ENCODE peak calls at places on chromosomes 13 and 19, in four cellular contexts. S, F, A and W are unnamed samples.

GRCh38 chr13:96011291-96011875 is 41.8 kb downstream of the UGGT2 start:
- DNase-seq in S (no peak), F (no peak), A (no peak), W (no peak)

GRCh38 chr13:92175330-92175729 is 776.9 kb downstream of the GPC5 start:
- DNase-seq in F (no peak), A (peak; percentile 33), S (peak; percentile 17), W (no peak)

GRCh38 chr19:3363841-3364500 is 2.4 kb upstream of the NFIC start:
- DNase-seq in S (peak; percentile 20), F (no peak), A (no peak), W (no peak)

GRCh38 chr13:20127563-20128458 is 33.0 kb downstream of the GJA3 start:
- DNase-seq in S (peak; percentile 50), F (peak; percentile 82), A (peak; percentile 60), W (no peak)

GRCh38 chr13:106507560-106508274 is 27.7 kb downstream of the EFNB2 start:
- DNase-seq in S (no peak), F (no peak), A (peak; percentile 25), W (no peak)

GRCh38 chr13:28001049-28001448 is 12.6 kb upstream of the URAD start:
- DNase-seq in F (peak; percentile 56), A (no peak), S (no peak), W (no peak)

GRCh38 chr19:47275866-47276461 is 1.3 kb downstream of the INAFM1 start:
- DNase-seq in A (no peak), F (peak; percentile 81), S (peak; percentile 62), W (no peak)

GRCh38 chr19:35585844-35586243 is at the start of gene PMIS2:
- DNase-seq in A (peak; percentile 37), F (no peak), S (no peak), W (no peak)

GRCh38 chr13:62387642-62388041 is 972.0 kb upstream of the PCDH20 start:
- DNase-seq in F (no peak), S (no peak), A (no peak), W (no peak)

GRCh38 chr19:28746486-28746885 is 466.5 kb downstream of the UQCRFS1 start:
- DNase-seq in A (no peak), S (no peak), F (no peak), W (no peak)

GRCh38 chr19:17095141-17095919 is 19.8 kb downstream of the MYO9B start:
- DNase-seq in S (no peak), F (no peak), A (no peak), W (no peak)

DNA sequence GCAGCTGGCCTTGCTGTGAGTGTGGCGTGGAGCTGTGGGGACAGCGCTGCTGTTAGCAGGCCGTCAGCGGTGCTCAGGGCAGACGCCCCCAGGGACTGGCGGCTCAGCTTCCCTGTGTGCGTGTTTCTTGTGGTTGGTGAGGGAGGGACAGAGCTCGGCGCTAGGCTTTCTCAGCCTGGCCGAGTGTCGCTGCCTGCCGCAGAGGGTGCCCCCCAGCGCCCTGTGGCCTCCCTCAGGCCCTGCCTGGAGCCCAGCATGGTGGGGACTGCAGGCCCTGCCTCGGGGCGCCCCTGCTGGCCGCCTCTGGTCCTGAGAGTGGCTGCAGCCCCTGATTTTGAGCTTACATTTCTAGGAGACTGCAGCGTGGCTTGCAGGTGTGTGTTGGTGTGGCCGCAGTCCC is 35.5 kb downstream of the DOT1L start:
- DNase-seq in S (no peak), F (no peak), A (peak; percentile 23), W (no peak)
- TF ChIP-seq CTCF in S (no peak), F (peak; percentile 12), A (no peak), W (no peak)

GRCh38 chr13:114107686-114108081 is 24.7 kb downstream of the RASA3 start:
- DNase-seq in A (no peak), S (no peak), F (peak; percentile 71), W (no peak)
- H3K4me1 ChIP-seq in A (no peaks in the 10 kb centered on the region), S (peaks cover 6% of the 10 kb centered on the region), F (peaks cover 68% of the 10 kb centered on the region), W (peaks cover 41% of the 10 kb centered on the region)

GRCh38 chr19:533485-534058 is 2.0 kb downstream of the CDC34 start:
- DNase-seq in A (no peak), F (no peak), S (no peak), W (no peak)

GRCh38 chr19:530133-531008 is 1.2 kb upstream of the CDC34 start:
- DNase-seq in F (no peak), S (no peak), A (no peak), W (no peak)

GRCh38 chr19:532578-533484 is 1.3 kb downstream of the CDC34 start:
- DNase-seq in S (peak; percentile 83), F (peak; percentile 87), A (peak; percentile 63), W (no peak)

GRCh38 chr19:531009-531752 is 379 bp upstream of the CDC34 start:
- DNase-seq in S (peak; percentile 84), F (peak; percentile 93), A (peak; percentile 82), W (no peak)

DNA sequence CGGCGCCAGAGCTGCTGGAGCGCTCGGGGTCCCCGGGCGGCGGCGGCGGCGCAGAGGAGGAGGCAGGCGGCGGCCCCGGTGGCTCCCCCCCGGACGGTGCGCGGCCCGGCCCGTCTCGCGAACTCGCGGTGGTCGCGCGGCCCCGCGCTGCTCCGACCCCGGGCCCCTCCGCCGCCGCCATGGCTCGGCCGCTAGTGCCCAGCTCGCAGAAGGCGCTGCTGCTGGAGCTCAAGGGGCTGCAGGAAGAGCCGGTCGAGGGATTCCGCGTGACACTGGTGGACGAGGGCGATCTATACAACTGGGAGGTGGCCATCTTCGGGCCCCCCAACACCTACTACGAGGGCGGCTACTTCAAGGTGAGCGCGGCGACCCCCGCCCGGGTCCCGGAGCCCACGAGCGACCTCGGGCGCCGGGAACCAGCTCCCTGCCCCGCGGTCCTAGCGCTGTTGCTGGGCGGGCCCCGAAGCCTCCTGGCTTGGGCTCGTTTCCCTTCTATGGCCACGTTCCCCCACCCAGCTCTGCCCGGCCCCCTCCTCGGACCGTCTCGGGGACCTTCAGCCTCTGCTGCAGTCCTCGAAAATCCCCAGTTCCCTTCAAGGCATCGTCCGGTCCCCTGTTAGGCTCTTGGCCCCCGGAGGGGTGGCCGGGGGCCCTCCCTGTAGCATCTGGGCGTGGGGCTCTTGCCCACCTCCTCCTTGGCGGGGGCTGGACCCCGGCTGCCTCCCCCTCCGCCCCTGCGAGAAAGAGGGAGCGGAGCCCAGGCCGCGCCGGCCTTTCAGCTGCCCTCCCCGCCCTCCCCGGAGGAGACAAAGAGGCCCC is at the start of gene CDC34:
- DNase-seq in A (no peak), S (no peak), F (no peak), W (no peak)
- TF ChIP-seq POLR2A in A (peak; percentile 47), S (peak; percentile 50), F (no peak), W (no peak)

DNA sequence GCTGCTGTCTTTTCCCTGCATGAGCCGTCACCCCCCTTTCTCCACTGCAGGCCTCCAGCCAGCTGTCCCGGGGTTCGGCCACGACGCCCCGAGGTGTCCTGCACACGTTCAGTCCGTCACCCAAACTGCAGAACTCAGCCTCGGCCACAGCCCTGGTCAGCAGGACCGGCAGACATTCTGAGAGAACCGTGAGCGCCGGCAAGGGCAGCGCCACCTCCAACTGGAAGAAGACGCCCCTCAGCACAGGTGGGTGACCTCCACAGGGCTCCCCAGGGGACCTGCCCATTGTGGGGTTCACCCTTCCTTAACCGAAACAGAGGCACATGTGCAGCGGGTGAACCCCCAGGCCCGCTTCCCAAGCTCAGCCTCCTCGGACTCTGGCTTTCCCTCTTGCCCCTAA is 13.1 kb downstream of the TSSK6 start:
- DNase-seq in A (no peak), F (peak; percentile 51), S (no peak), W (no peak)
- TF ChIP-seq CTCF in A (no peak), F (no peak), S (no peak), W (no peak)

DNA sequence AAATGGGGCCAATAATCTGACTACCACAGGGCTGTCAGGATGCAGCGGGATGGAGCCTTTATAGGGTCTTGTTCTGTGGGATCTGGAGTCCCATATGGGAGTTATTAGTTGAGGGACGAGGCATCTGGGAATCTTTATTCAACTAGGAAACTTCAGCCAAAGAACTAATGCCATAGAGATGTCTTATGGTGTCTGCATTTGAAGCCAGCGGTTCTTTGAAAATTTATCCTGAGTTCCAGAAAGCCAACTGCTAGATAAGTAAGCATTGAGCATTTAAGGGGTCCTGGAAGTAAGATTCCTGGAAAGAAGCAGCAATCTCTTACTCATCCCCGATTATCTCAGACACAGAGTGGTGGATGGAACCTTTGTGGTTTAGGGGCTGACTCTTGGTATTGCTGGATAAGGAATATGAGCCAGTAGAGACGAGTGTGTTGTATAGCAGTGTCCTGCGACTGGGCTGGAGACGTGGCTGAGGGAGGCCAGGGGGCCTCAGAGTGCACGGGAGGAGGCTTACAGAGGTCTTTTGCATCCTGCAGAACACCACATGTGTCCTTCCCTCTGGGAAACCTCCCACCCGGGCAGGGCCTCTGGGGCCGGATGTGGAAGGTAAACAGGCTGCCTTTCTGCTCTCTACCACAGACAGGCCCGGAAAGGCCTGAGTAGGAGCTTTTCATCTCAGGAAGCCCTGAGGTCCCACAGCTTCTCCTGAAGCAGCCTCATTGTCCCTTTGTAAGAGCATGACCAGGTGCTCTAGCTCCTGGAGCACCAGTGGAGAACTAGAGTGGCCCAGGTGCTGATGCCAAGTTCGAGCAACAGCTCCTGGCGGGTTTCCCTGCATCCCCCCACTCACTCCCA is 28.8 kb downstream of the ACTN4 start:
- DNase-seq in F (peak; percentile 80), A (no peak), S (peak; percentile 57), W (no peak)
- H3K4me1 ChIP-seq in F (peaks cover 80% of the 10 kb centered on the region), A (peaks cover 90% of the 10 kb centered on the region), S (peaks cover 36% of the 10 kb centered on the region), W (peaks cover 82% of the 10 kb centered on the region)

DNA sequence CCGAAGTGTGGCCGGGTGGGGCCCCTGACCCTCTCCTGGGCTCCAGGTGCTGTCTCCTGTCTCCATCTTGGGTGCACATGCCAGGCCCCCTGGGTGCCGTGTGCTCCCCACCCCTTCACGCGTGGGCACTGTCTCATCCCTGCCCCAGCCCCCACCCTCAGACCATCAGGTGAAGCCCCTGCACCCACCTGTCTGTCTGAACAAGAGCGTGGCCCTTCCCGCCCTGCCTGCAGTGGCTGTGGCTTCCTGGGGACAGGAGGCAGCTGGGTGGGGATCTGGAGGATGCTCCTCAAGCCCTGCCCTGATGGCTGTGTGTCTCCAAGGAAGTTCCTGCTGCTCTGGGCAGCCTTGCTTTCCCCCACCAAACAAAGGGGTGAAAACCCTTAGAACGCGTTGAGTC is 2.2 kb downstream of the PRR22 start:
- DNase-seq in A (no peak), F (no peak), S (no peak), W (no peak)
- TF ChIP-seq POLR2A in A (no peak), F (no peak), S (no peak), W (no peak)